ENCODE peak calls at places on chromosomes 6 and 20, in four cellular contexts. One of them, this sample, is unnamed.

GRCh38 chr6:43020847-43021246 is 576 bp upstream of the RRP36 start:
- DNase-seq in hypothalamus: no peak
- DNase-seq in ecto neural progenitor cell: no peak
- DNase-seq in NCI-H510A treated with DMSO at 0.1 percent for 48 hours: peak
- DNase-seq in this sample: no peak

GRCh38 chr6:217048-217659 is 75.1 kb upstream of the DUSP22 start:
- DNase-seq in hypothalamus: no peak
- DNase-seq in ecto neural progenitor cell: peak
- DNase-seq in NCI-H510A treated with DMSO at 0.1 percent for 48 hours: no peak
- DNase-seq in this sample: no peak

GRCh38 chr20:32457476-32457986 is 99.4 kb downstream of the ASXL1 start:
- DNase-seq in hypothalamus: peak
- DNase-seq in ecto neural progenitor cell: peak
- DNase-seq in NCI-H510A treated with DMSO at 0.1 percent for 48 hours: peak
- DNase-seq in this sample: peak

GRCh38 chr6:43396408-43397149 is 27.1 kb upstream of the ZNF318 start:
- DNase-seq in hypothalamus: no peak
- DNase-seq in ecto neural progenitor cell: no peak
- DNase-seq in NCI-H510A treated with DMSO at 0.1 percent for 48 hours: peak
- DNase-seq in this sample: no peak

GRCh38 chr6:36598326-36598725 is 4.2 kb downstream of the SRSF3 start:
- DNase-seq in hypothalamus: no peak
- DNase-seq in ecto neural progenitor cell: no peak
- DNase-seq in NCI-H510A treated with DMSO at 0.1 percent for 48 hours: no peak
- DNase-seq in this sample: no peak

GRCh38 chr6:37324131-37325033 is 29.4 kb upstream of the RNF8 start:
- DNase-seq in hypothalamus: no peak
- DNase-seq in ecto neural progenitor cell: no peak
- DNase-seq in NCI-H510A treated with DMSO at 0.1 percent for 48 hours: no peak
- DNase-seq in this sample: no peak

GRCh38 chr20:31560900-31561598 is 44.0 kb upstream of the ID1 start:
- DNase-seq in hypothalamus: no peak
- DNase-seq in ecto neural progenitor cell: no peak
- DNase-seq in NCI-H510A treated with DMSO at 0.1 percent for 48 hours: no peak
- DNase-seq in this sample: no peak

GRCh38 chr6:148999501-148999900 is 252.7 kb downstream of the UST start:
- DNase-seq in hypothalamus: no peak
- DNase-seq in ecto neural progenitor cell: no peak
- DNase-seq in NCI-H510A treated with DMSO at 0.1 percent for 48 hours: no peak
- DNase-seq in this sample: no peak

GRCh38 chr6:70151616-70152015 is 151.3 kb downstream of the COL9A1 start:
- DNase-seq in hypothalamus: no peak
- DNase-seq in ecto neural progenitor cell: no peak
- DNase-seq in NCI-H510A treated with DMSO at 0.1 percent for 48 hours: no peak
- DNase-seq in this sample: peak

GRCh38 chr20:45181639-45182038 is 6.9 kb downstream of the PI3 start:
- DNase-seq in hypothalamus: no peak
- DNase-seq in ecto neural progenitor cell: no peak
- DNase-seq in NCI-H510A treated with DMSO at 0.1 percent for 48 hours: no peak
- DNase-seq in this sample: no peak

GRCh38 chr20:51500311-51500710 is 42.2 kb downstream of the NFATC2 start:
- DNase-seq in hypothalamus: no peak
- DNase-seq in ecto neural progenitor cell: no peak
- DNase-seq in NCI-H510A treated with DMSO at 0.1 percent for 48 hours: no peak
- DNase-seq in this sample: no peak

GRCh38 chr20:1933465-1933870 is 38.3 kb downstream of the SIRPA start:
- DNase-seq in hypothalamus: peak
- DNase-seq in ecto neural progenitor cell: no peak
- DNase-seq in NCI-H510A treated with DMSO at 0.1 percent for 48 hours: no peak
- DNase-seq in this sample: peak

GRCh38 chr20:45518282-45518681 is 2.9 kb upstream of the SPINT3 start:
- DNase-seq in hypothalamus: no peak
- DNase-seq in ecto neural progenitor cell: no peak
- DNase-seq in NCI-H510A treated with DMSO at 0.1 percent for 48 hours: no peak
- DNase-seq in this sample: no peak

GRCh38 chr6:127481628-127482027 is 22.4 kb upstream of the KIAA0408 start:
- DNase-seq in hypothalamus: no peak
- DNase-seq in ecto neural progenitor cell: no peak
- DNase-seq in NCI-H510A treated with DMSO at 0.1 percent for 48 hours: no peak
- DNase-seq in this sample: no peak

GRCh38 chr6:161804804-161805203 is 530.9 kb upstream of the AGPAT4 start:
- DNase-seq in hypothalamus: no peak
- DNase-seq in ecto neural progenitor cell: no peak
- DNase-seq in NCI-H510A treated with DMSO at 0.1 percent for 48 hours: no peak
- DNase-seq in this sample: no peak

GRCh38 chr20:24084281-24084680 is 95.7 kb upstream of the GGTLC1 start:
- DNase-seq in hypothalamus: no peak
- DNase-seq in ecto neural progenitor cell: no peak
- DNase-seq in NCI-H510A treated with DMSO at 0.1 percent for 48 hours: no peak
- DNase-seq in this sample: no peak

GRCh38 chr20:13626724-13627123 is 12.0 kb downstream of the TASP1 start:
- DNase-seq in hypothalamus: no peak
- DNase-seq in ecto neural progenitor cell: no peak
- DNase-seq in NCI-H510A treated with DMSO at 0.1 percent for 48 hours: no peak
- DNase-seq in this sample: no peak